ENCODE peak calls at places on chromosome 11, in ten cellular contexts. V is WERI-Rb-1, Q is esophagus squamous epithelium, L is fibroblast of lung, R is ascending aorta, W is K562, I is BJ, D is mammary epithelial cell, F is fibroblast of mammary gland, H is sigmoid colon. T is an unnamed sample.

GRCh38 chr11:60658409-60658808 is 41.0 kb upstream of the MS4A8 start:
- DNase-seq in H (no peak), W (no peak), L (no peak), R (no peak), I (no peak), D (no peak), Q (no peak), V (no peak), F (no peak), T (no peak)

GRCh38 chr11:66870616-66871520 is 14.0 kb downstream of the LRFN4 start:
- DNase-seq in H (no peak), I (no peak), L (no peak), Q (no peak), R (no peak), D (no peak), W (no peak), F (no peak), V (no peak), T (no peak)

GRCh38 chr11:34356130-34356529 is 1.7 kb downstream of the ABTB2 start:
- DNase-seq in D (peak), H (no peak), V (peak), L (no peak), W (no peak), R (no peak), F (no peak), Q (no peak), I (no peak), T (no peak)

GRCh38 chr11:27391336-27392015 is 28.5 kb upstream of the CCDC34 start:
- DNase-seq in L (peak), Q (no peak), D (peak), R (no peak), F (no peak), I (no peak), W (peak), H (no peak), V (no peak), T (no peak)

GRCh38 chr11:100354736-100355135 is 332.4 kb upstream of the ARHGAP42 start:
- DNase-seq in H (no peak), Q (no peak), R (no peak), L (no peak), V (no peak), D (peak), W (no peak), F (no peak), I (no peak), T (peak)

GRCh38 chr11:35166369-35167360 is 27.7 kb downstream of the CD44 start:
- DNase-seq in L (peak), H (peak), R (no peak), Q (no peak), F (peak), V (no peak), D (peak), I (peak), W (no peak), T (peak)

GRCh38 chr11:3073029-3073435 is 15.8 kb upstream of the CARS1 start:
- DNase-seq in V (no peak), F (peak), R (no peak), W (no peak), H (no peak), L (peak), Q (no peak), I (no peak), D (no peak), T (peak)

GRCh38 chr11:76322593-76323341 is 58.2 kb downstream of the THAP12 start:
- DNase-seq in V (no peak), L (peak), R (no peak), W (no peak), F (no peak), D (no peak), Q (no peak), H (no peak), I (no peak), T (no peak)

GRCh38 chr11:73519266-73519665 is 78.6 kb downstream of the FAM168A start:
- DNase-seq in R (no peak), V (no peak), F (no peak), H (no peak), Q (no peak), L (no peak), W (no peak), D (no peak), I (no peak), T (no peak)

GRCh38 chr11:73478737-73479347 is 102.6 kb downstream of the RELT start:
- DNase-seq in D (peak), F (peak), H (no peak), R (no peak), I (no peak), V (no peak), L (peak), W (peak), Q (no peak), T (peak)

GRCh38 chr11:82867495-82868082 is 32.6 kb downstream of the PRCP start:
- DNase-seq in L (peak), Q (peak), W (peak), D (peak), I (no peak), R (no peak), F (peak), V (peak), H (peak), T (peak)

GRCh38 chr11:114340311-114341131 is 44.3 kb downstream of the NNMT start:
- DNase-seq in V (peak), I (no peak), H (peak), F (peak), R (no peak), W (peak), Q (no peak), D (peak), L (peak), T (peak)

GRCh38 chr11:13837286-13837685 is 125.2 kb upstream of the SPON1 start:
- DNase-seq in D (peak), W (no peak), H (no peak), F (peak), L (peak), Q (no peak), V (no peak), R (no peak), I (no peak), T (no peak)

GRCh38 chr11:64232182-64233018 is 2.0 kb upstream of the VEGFB start:
- DNase-seq in F (no peak), L (no peak), H (no peak), I (no peak), D (no peak), Q (no peak), V (no peak), R (no peak), W (peak), T (no peak)

GRCh38 chr11:61041755-61042518 is 60.4 kb upstream of the CD5 start:
- DNase-seq in D (no peak), L (peak), I (no peak), F (no peak), V (no peak), H (no peak), Q (no peak), W (no peak), R (no peak), T (peak)

GRCh38 chr11:118845369-118845768 is 38.3 kb upstream of the CXCR5 start:
- DNase-seq in L (peak), F (peak), R (no peak), I (no peak), D (peak), Q (no peak), H (no peak), V (no peak), W (peak), T (peak)

GRCh38 chr11:16605971-16606783 is 132.3 kb upstream of the C11orf58 start:
- DNase-seq in W (peak), D (peak), I (peak), H (peak), R (no peak), F (peak), Q (no peak), V (peak), L (peak), T (peak)
- H3K4me3 ChIP-seq in W (peak), D (peak), I (peak), H (peak), R (peak), F (peak), Q (peak), V (peak), L (peak), T (peak)

GRCh38 chr11:87466228-87466627 is 428.5 kb downstream of the TMEM135 start:
- DNase-seq in L (no peak), Q (no peak), H (peak), I (peak), D (no peak), V (no peak), F (peak), R (no peak), W (no peak), T (no peak)
- TF ChIP-seq CTCF in L (no peak), Q (no peak), H (no peak), I (no peak), D (no peak), V (no peak), F (no peak), R (no peak), W (no peak), T (no peak)

GRCh38 chr11:47488674-47489394 is 39.9 kb upstream of the RAPSN start:
- DNase-seq in D (no peak), Q (no peak), F (no peak), H (no peak), R (no peak), I (no peak), V (no peak), L (no peak), W (no peak), T (no peak)
- H3K4me3 ChIP-seq in D (no peak), Q (no peak), F (no peak), H (no peak), R (no peak), I (no peak), V (no peak), L (no peak), W (no peak), T (no peak)

GRCh38 chr11:62217191-62217748 is 8.8 kb downstream of the SCGB2A1 start:
- DNase-seq in R (no peak), F (peak), D (no peak), L (no peak), V (no peak), W (peak), I (no peak), H (no peak), Q (no peak), T (peak)
- TF ChIP-seq CTCF in R (no peak), F (peak), D (peak), L (no peak), V (peak), W (peak), I (peak), H (no peak), Q (no peak), T (peak)

DNA sequence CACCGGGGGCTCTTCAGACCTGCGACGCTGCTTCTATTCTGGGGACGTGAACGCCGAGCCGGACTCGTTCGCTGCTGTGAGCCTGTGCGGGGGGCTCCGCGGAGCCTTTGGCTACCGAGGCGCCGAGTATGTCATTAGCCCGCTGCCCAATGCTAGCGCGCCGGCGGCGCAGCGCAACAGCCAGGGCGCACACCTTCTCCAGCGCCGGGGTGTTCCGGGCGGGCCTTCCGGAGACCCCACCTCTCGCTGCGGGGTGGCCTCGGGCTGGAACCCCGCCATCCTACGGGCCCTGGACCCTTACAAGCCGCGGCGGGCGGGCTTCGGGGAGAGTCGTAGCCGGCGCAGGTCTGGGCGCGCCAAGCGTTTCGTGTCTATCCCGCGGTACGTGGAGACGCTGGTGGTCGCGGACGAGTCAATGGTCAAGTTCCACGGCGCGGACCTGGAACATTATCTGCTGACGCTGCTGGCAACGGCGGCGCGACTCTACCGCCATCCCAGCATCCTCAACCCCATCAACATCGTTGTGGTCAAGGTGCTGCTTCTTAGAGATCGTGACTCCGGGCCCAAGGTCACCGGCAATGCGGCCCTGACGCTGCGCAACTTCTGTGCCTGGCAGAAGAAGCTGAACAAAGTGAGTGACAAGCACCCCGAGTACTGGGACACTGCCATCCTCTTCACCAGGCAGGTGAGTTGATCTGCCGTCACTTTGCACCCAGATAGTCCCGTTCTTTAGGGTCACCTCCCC is 973 bp downstream of the ADAMTS15 start:
- DNase-seq in H (no peak), D (no peak), L (peak), W (no peak), R (no peak), V (no peak), I (no peak), F (no peak), Q (no peak), T (no peak)
- H3K4me3 ChIP-seq in H (peak), D (peak), L (peak), W (no peak), R (peak), V (peak), I (peak), F (peak), Q (peak), T (peak)

GRCh38 chr11:117479372-117479771 is 151.7 kb downstream of the CEP164 start:
- DNase-seq in I (no peak), R (no peak), F (no peak), H (no peak), W (peak), D (no peak), L (no peak), Q (no peak), V (no peak), T (no peak)
- TF ChIP-seq CTCF in I (no peak), R (no peak), F (no peak), H (no peak), W (peak), D (no peak), L (no peak), Q (no peak), V (peak), T (no peak)

GRCh38 chr11:9577551-9577950 is 4.1 kb downstream of the WEE1 start:
- DNase-seq in Q (no peak), V (no peak), I (no peak), R (no peak), W (no peak), D (peak), F (peak), L (peak), H (no peak), T (peak)
- H3K4me3 ChIP-seq in Q (no peak), V (no peak), I (peak), R (peak), W (peak), D (peak), F (peak), L (peak), H (peak), T (peak)

DNA sequence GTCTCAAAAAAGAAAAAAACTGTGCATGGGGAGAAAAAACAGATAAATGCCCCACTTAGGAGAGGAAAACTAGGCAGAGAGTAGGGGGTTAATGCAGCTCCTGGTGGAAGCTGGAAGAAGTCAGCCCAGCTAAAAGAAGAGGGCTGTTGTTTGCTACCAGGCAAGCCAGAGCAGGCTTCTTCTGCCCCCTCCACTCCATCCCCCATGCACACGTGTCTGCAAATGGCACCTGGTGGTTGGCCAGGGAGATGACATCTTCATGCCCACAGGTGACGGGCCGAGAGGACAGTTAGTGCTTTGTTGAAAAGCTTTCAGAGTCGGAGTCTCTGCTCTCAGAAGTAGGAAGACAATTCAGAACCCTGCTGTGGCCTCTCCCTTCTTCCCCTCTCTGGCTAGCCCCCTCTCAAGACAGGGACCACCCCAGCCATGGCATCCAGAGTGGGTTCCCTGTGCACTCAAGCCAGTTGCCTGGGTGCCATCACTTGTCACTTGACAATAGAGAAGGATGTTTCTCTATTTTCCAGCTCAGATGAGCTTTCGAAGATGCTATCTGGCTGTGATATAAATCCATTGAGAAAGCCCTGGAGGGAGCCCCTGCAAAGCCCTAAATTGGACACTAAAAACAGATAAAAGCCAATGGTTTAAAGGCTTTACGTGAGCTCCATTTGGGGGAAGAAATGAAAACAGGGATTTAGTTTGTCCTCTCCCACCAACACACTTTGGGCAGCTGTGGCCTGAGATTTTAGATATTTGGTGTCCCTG is 142.0 kb downstream of the TRIM29 start:
- DNase-seq in F (no peak), D (peak), I (no peak), R (no peak), Q (no peak), H (no peak), L (no peak), V (no peak), W (no peak), T (no peak)
- TF ChIP-seq CTCF in F (no peak), D (no peak), I (no peak), R (no peak), Q (no peak), H (no peak), L (no peak), V (peak), W (no peak), T (no peak)

GRCh38 chr11:20719821-20720220 is 50.4 kb downstream of the NELL1 start:
- DNase-seq in Q (no peak), W (no peak), V (no peak), H (no peak), L (no peak), D (no peak), I (no peak), R (no peak), F (no peak), T (no peak)
- H3K4me3 ChIP-seq in Q (no peak), W (no peak), V (no peak), H (no peak), L (no peak), D (no peak), I (no peak), R (no peak), F (no peak), T (no peak)

GRCh38 chr11:44759743-44760476 is 33.1 kb downstream of the TSPAN18 start:
- DNase-seq in D (no peak), L (no peak), H (peak), R (no peak), Q (no peak), W (no peak), F (no peak), I (no peak), V (no peak), T (no peak)

GRCh38 chr11:44758996-44759395 is 32.2 kb downstream of the TSPAN18 start:
- DNase-seq in W (no peak), R (no peak), Q (no peak), F (no peak), H (peak), I (no peak), V (no peak), D (no peak), L (no peak), T (no peak)

GRCh38 chr11:44761546-44761961 is 34.8 kb downstream of the TSPAN18 start:
- DNase-seq in L (no peak), F (no peak), D (no peak), I (no peak), Q (no peak), R (no peak), W (no peak), V (peak), H (peak), T (no peak)

GRCh38 chr11:44760477-44760872 is 33.7 kb downstream of the TSPAN18 start:
- DNase-seq in D (no peak), I (no peak), W (no peak), Q (no peak), L (no peak), F (no peak), R (no peak), H (peak), V (no peak), T (no peak)

GRCh38 chr11:44760917-44761545 is 34.3 kb downstream of the TSPAN18 start:
- DNase-seq in I (peak), H (peak), L (peak), V (no peak), Q (no peak), D (peak), R (no peak), W (peak), F (peak), T (peak)
- TF ChIP-seq CTCF in I (no peak), H (no peak), L (no peak), V (peak), Q (no peak), D (no peak), R (no peak), W (peak), F (no peak), T (no peak)